ENCODE peak calls at places on chromosomes 4 and X, in nine cellular contexts. One of them, this sample, is unnamed.

GRCh38 chrX:130772313-130773140 is 130.5 kb downstream of the ENOX2 start:
- DNase-seq in left ventricle myocardium inferior: no peak
- DNase-seq in Right ventricle myocardium superior: no peak
- DNase-seq in iris pigment epithelial cell: peak; percentile 55
- DNase-seq in endothelial cell: no peak
- DNase-seq in upper lobe of right lung: no peak
- DNase-seq in NCI-H510A treated with DMSO at 0.1 percent for 48 hours: peak; percentile 64
- DNase-seq in NCI-H1930: peak; percentile 9
- DNase-seq in LoVo: no peak
- DNase-seq in this sample: peak; percentile 68

GRCh38 chrX:55907968-55908607 is 190.5 kb downstream of the RRAGB start:
- DNase-seq in Right ventricle myocardium superior: peak; percentile 69
- DNase-seq in upper lobe of right lung: peak; percentile 80
- DNase-seq in endothelial cell: peak; percentile 33
- DNase-seq in NCI-H1930: peak; percentile 7
- DNase-seq in left ventricle myocardium inferior: peak; percentile 33
- DNase-seq in iris pigment epithelial cell: peak; percentile 15
- DNase-seq in NCI-H510A treated with DMSO at 0.1 percent for 48 hours: peak; percentile 39
- DNase-seq in LoVo: peak; percentile 29
- DNase-seq in this sample: peak; percentile 48

GRCh38 chr4:176499518-176499917 is 179.8 kb downstream of the SPCS3 start:
- DNase-seq in upper lobe of right lung: no peak
- DNase-seq in Right ventricle myocardium superior: no peak
- DNase-seq in endothelial cell: no peak
- DNase-seq in left ventricle myocardium inferior: no peak
- DNase-seq in iris pigment epithelial cell: peak; percentile 69
- DNase-seq in NCI-H1930: no peak
- DNase-seq in NCI-H510A treated with DMSO at 0.1 percent for 48 hours: no peak
- DNase-seq in LoVo: peak; percentile 66
- DNase-seq in this sample: no peak

GRCh38 chr4:37976513-37976912 is 16.3 kb downstream of the PTTG2 start:
- DNase-seq in NCI-H510A treated with DMSO at 0.1 percent for 48 hours: no peak
- DNase-seq in Right ventricle myocardium superior: no peak
- DNase-seq in endothelial cell: no peak
- DNase-seq in upper lobe of right lung: no peak
- DNase-seq in iris pigment epithelial cell: peak; percentile 29
- DNase-seq in NCI-H1930: no peak
- DNase-seq in left ventricle myocardium inferior: no peak
- DNase-seq in LoVo: peak; percentile 51
- DNase-seq in this sample: peak; percentile 18

GRCh38 chrX:41718481-41719245 is 5.3 kb upstream of the GPR82 start:
- DNase-seq in upper lobe of right lung: no peak
- DNase-seq in left ventricle myocardium inferior: no peak
- DNase-seq in Right ventricle myocardium superior: no peak
- DNase-seq in NCI-H1930: no peak
- DNase-seq in endothelial cell: no peak
- DNase-seq in NCI-H510A treated with DMSO at 0.1 percent for 48 hours: no peak
- DNase-seq in LoVo: no peak
- DNase-seq in iris pigment epithelial cell: peak; percentile 7
- DNase-seq in this sample: no peak

GRCh38 chrX:34559325-34559724 is 97.8 kb downstream of the TMEM47 start:
- DNase-seq in NCI-H1930: no peak
- DNase-seq in left ventricle myocardium inferior: no peak
- DNase-seq in Right ventricle myocardium superior: no peak
- DNase-seq in iris pigment epithelial cell: peak; percentile 47
- DNase-seq in upper lobe of right lung: no peak
- DNase-seq in endothelial cell: no peak
- DNase-seq in NCI-H510A treated with DMSO at 0.1 percent for 48 hours: no peak
- DNase-seq in LoVo: peak; percentile 15
- DNase-seq in this sample: peak; percentile 64

GRCh38 chr4:14844059-14844458 is 158.2 kb upstream of the CPEB2 start:
- DNase-seq in Right ventricle myocardium superior: no peak
- DNase-seq in NCI-H1930: no peak
- DNase-seq in LoVo: no peak
- DNase-seq in iris pigment epithelial cell: no peak
- DNase-seq in upper lobe of right lung: no peak
- DNase-seq in left ventricle myocardium inferior: no peak
- DNase-seq in endothelial cell: no peak
- DNase-seq in NCI-H510A treated with DMSO at 0.1 percent for 48 hours: no peak
- DNase-seq in this sample: peak; percentile 17

GRCh38 chr4:87524456-87524855 is 4.7 kb downstream of the SPARCL1 start:
- DNase-seq in NCI-H510A treated with DMSO at 0.1 percent for 48 hours: no peak
- DNase-seq in iris pigment epithelial cell: peak; percentile 54
- DNase-seq in left ventricle myocardium inferior: no peak
- DNase-seq in Right ventricle myocardium superior: no peak
- DNase-seq in upper lobe of right lung: no peak
- DNase-seq in endothelial cell: no peak
- DNase-seq in LoVo: no peak
- DNase-seq in NCI-H1930: no peak
- DNase-seq in this sample: no peak

GRCh38 chrX:9023293-9023692 is 10.6 kb downstream of the FAM9B start:
- DNase-seq in Right ventricle myocardium superior: no peak
- DNase-seq in upper lobe of right lung: no peak
- DNase-seq in iris pigment epithelial cell: no peak
- DNase-seq in left ventricle myocardium inferior: no peak
- DNase-seq in endothelial cell: no peak
- DNase-seq in NCI-H1930: no peak
- DNase-seq in NCI-H510A treated with DMSO at 0.1 percent for 48 hours: no peak
- DNase-seq in LoVo: no peak
- DNase-seq in this sample: no peak

GRCh38 chr4:20281453-20281852 is 29.7 kb downstream of the SLIT2 start:
- DNase-seq in upper lobe of right lung: no peak
- DNase-seq in endothelial cell: no peak
- DNase-seq in iris pigment epithelial cell: no peak
- DNase-seq in Right ventricle myocardium superior: no peak
- DNase-seq in NCI-H1930: no peak
- DNase-seq in NCI-H510A treated with DMSO at 0.1 percent for 48 hours: no peak
- DNase-seq in left ventricle myocardium inferior: no peak
- DNase-seq in LoVo: no peak
- DNase-seq in this sample: no peak

GRCh38 chrX:74248889-74249288 is 55.1 kb upstream of the ZCCHC13 start:
- DNase-seq in Right ventricle myocardium superior: no peak
- DNase-seq in iris pigment epithelial cell: no peak
- DNase-seq in upper lobe of right lung: no peak
- DNase-seq in NCI-H1930: no peak
- DNase-seq in LoVo: peak; percentile 2
- DNase-seq in endothelial cell: peak; percentile 22
- DNase-seq in NCI-H510A treated with DMSO at 0.1 percent for 48 hours: no peak
- DNase-seq in left ventricle myocardium inferior: peak; percentile 20
- DNase-seq in this sample: no peak

GRCh38 chr4:174595141-174595929 is 73.0 kb upstream of the HPGD start:
- DNase-seq in endothelial cell: no peak
- DNase-seq in upper lobe of right lung: no peak
- DNase-seq in NCI-H1930: no peak
- DNase-seq in NCI-H510A treated with DMSO at 0.1 percent for 48 hours: no peak
- DNase-seq in LoVo: no peak
- DNase-seq in left ventricle myocardium inferior: no peak
- DNase-seq in Right ventricle myocardium superior: no peak
- DNase-seq in iris pigment epithelial cell: no peak
- DNase-seq in this sample: no peak

GRCh38 chr4:105944535-105944934 is 49.3 kb downstream of the NPNT start:
- DNase-seq in NCI-H510A treated with DMSO at 0.1 percent for 48 hours: no peak
- DNase-seq in NCI-H1930: no peak
- DNase-seq in Right ventricle myocardium superior: no peak
- DNase-seq in endothelial cell: no peak
- DNase-seq in LoVo: no peak
- DNase-seq in iris pigment epithelial cell: peak; percentile 75
- DNase-seq in upper lobe of right lung: no peak
- DNase-seq in left ventricle myocardium inferior: no peak
- DNase-seq in this sample: no peak

GRCh38 chrX:54786972-54787371 is 11.1 kb downstream of the ITIH6 start:
- DNase-seq in upper lobe of right lung: no peak
- DNase-seq in NCI-H1930: no peak
- DNase-seq in left ventricle myocardium inferior: no peak
- DNase-seq in iris pigment epithelial cell: no peak
- DNase-seq in NCI-H510A treated with DMSO at 0.1 percent for 48 hours: peak; percentile 3
- DNase-seq in LoVo: peak; percentile 2
- DNase-seq in endothelial cell: no peak
- DNase-seq in Right ventricle myocardium superior: no peak
- DNase-seq in this sample: peak; percentile 22

This sample was measured in bronchial epithelial cell.